ENCODE peak calls at places on chromosomes 3 and 15, in eight cellular contexts. M is hepatocyte, G is Karpas-422, J is cardiac muscle cell, H is stomach, A is right cardiac atrium, D is gastrocnemius medialis, B is tibial artery. Z is an unnamed sample. For H3K4me1, the result is how much of the 10 kb centered on the place peaks cover.

GRCh38 chr3:127489357-127489756 is 101.2 kb downstream of the TPRA1 start:
- DNase-seq in A (no peak), B (no peak), J (no peak), M (no peak), D (no peak), H (no peak), G (no peak), Z (no peak)

GRCh38 chr15:64749167-64749566 is 26.2 kb downstream of the RBPMS2 start:
- DNase-seq in J (no peak), H (no peak), D (peak), A (peak), G (no peak), M (peak), B (peak), Z (no peak)

GRCh38 chr15:100189849-100190248 is 151.9 kb downstream of the ADAMTS17 start:
- DNase-seq in J (no peak), D (no peak), M (peak), H (no peak), A (no peak), G (no peak), B (no peak), Z (no peak)

GRCh38 chr3:46361408-46362283 is 7.7 kb downstream of the CCR2 start:
- DNase-seq in M (peak), B (no peak), J (no peak), H (no peak), A (peak), G (no peak), D (no peak), Z (no peak)

GRCh38 chr3:196686436-196686835 is 25.6 kb downstream of the CEP19 start:
- DNase-seq in A (no peak), J (no peak), D (no peak), H (no peak), B (no peak), M (no peak), G (no peak), Z (no peak)

GRCh38 chr3:157465741-157466140 is 29.1 kb downstream of the PTX3 start:
- DNase-seq in A (no peak), J (no peak), H (no peak), D (no peak), B (no peak), M (no peak), G (no peak), Z (no peak)

GRCh38 chr3:69231929-69232437 is 109.6 kb upstream of the LMOD3 start:
- DNase-seq in D (no peak), G (no peak), J (peak), A (no peak), B (no peak), H (peak), M (peak), Z (no peak)

GRCh38 chr15:60582370-60583036 is 103.6 kb upstream of the ICE2 start:
- DNase-seq in G (no peak), A (no peak), J (no peak), H (no peak), B (no peak), D (no peak), M (no peak), Z (no peak)

GRCh38 chr3:5057857-5058324 is 64.2 kb upstream of the ARL8B start:
- DNase-seq in D (peak), J (peak), G (peak), H (peak), B (peak), M (peak), A (peak), Z (peak)

GRCh38 chr15:65245096-65245849 is 34.0 kb upstream of the CILP start:
- DNase-seq in M (peak), H (no peak), J (peak), A (peak), D (no peak), G (no peak), B (no peak), Z (no peak)

GRCh38 chr15:30940359-30940758 is 36.6 kb downstream of the FAN1 start:
- DNase-seq in G (no peak), A (no peak), H (peak), B (no peak), D (no peak), M (no peak), J (no peak), Z (no peak)

GRCh38 chr3:138875096-138875753 is 40.5 kb upstream of the PIK3CB start:
- DNase-seq in G (no peak), H (no peak), J (no peak), B (no peak), A (no peak), M (no peak), D (no peak), Z (no peak)

GRCh38 chr3:34016925-34017592 is 218.6 kb downstream of the PDCD6IP start:
- DNase-seq in H (no peak), A (no peak), B (no peak), D (no peak), J (no peak), M (no peak), G (peak), Z (no peak)

GRCh38 chr3:179464296-179465092 is 13.2 kb upstream of the GNB4 start:
- DNase-seq in A (peak), D (no peak), H (no peak), G (no peak), J (no peak), B (no peak), M (no peak), Z (no peak)

GRCh38 chr3:149810846-149811245 is 2.2 kb upstream of the RNF13 start:
- DNase-seq in J (no peak), M (no peak), D (no peak), G (no peak), H (no peak), A (no peak), B (no peak), Z (no peak)

GRCh38 chr3:113623324-113623723 is 73.1 kb downstream of the USF3 start:
- DNase-seq in A (no peak), M (peak), G (no peak), J (no peak), D (no peak), H (no peak), B (no peak), Z (no peak)

GRCh38 chr15:88543065-88543776 is 3.3 kb downstream of the DET1 start:
- DNase-seq in A (no peak), J (no peak), B (no peak), H (no peak), G (no peak), D (no peak), M (peak), Z (no peak)

DNA sequence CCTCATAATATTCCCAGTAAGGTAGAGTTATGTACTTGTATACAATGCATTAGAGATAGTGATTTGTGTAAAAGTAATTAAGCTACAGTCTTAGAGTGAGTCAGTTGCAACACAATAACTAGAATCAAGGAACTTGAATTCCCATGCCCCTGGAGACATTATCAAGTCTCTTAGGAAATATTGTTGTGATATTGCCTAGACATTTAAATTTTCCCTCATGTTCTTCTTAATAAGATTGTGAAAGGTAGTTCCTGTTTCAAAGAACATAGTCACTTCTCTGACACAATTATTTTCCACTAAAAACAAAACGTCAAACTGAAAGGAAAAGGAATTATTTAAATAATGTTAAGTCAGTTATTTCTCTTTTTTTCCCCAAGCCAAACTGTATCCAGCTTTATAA is 12.9 kb upstream of the ATP1B3 start:
- DNase-seq in G (no peak), M (no peak), B (no peak), A (no peak), H (no peak), D (no peak), J (no peak), Z (no peak)
- H3K4me1 ChIP-seq in G (under half), M (under half), B (under half), A (under half), H (under half), D (under half), J (under half), Z (under half)

DNA sequence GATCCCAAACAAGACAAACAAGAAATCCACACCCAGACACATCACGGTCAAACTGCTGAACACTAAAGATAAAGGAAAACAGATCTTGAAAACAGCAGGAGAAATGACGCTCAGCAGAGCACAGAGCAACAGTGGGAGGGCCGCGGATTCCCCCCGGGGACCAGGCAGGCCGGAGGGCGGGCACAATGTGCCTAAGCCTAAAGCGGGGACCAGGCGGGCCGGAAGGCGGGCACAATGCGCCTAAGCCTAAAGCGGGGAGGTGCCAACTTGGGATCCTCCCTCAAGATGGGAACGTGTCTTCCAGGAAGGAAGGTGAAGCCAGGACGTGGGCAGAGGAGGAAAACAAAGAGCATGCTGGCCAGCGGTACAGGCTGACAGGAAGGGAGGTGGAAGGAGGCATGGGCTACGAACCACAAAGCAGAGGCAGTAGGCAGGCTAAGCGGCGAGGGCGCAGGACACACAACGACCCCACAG is 31.1 kb downstream of the CYFIP1 start:
- DNase-seq in B (peak), H (no peak), M (peak), D (no peak), J (peak), A (peak), G (no peak), Z (peak)
- H3K4me3 ChIP-seq in B (peak), H (no peak), M (no peak), D (no peak), J (no peak), A (no peak), G (no peak), Z (no peak)

GRCh38 chr3:152317184-152317583 is 48.5 kb downstream of the MBNL1 start:
- DNase-seq in G (no peak), M (no peak), H (no peak), A (no peak), D (no peak), B (no peak), J (no peak), Z (no peak)

GRCh38 chr3:152316318-152316717 is 47.6 kb downstream of the MBNL1 start:
- DNase-seq in D (no peak), A (no peak), H (no peak), J (no peak), B (no peak), M (no peak), G (no peak), Z (no peak)

GRCh38 chr3:152319256-152319655 is 50.5 kb downstream of the MBNL1 start:
- DNase-seq in M (no peak), G (no peak), H (no peak), A (no peak), J (no peak), B (no peak), D (no peak), Z (peak)

GRCh38 chr3:152318512-152318911 is 49.8 kb downstream of the MBNL1 start:
- DNase-seq in J (no peak), H (no peak), M (no peak), B (no peak), A (no peak), G (no peak), D (no peak), Z (peak)

DNA sequence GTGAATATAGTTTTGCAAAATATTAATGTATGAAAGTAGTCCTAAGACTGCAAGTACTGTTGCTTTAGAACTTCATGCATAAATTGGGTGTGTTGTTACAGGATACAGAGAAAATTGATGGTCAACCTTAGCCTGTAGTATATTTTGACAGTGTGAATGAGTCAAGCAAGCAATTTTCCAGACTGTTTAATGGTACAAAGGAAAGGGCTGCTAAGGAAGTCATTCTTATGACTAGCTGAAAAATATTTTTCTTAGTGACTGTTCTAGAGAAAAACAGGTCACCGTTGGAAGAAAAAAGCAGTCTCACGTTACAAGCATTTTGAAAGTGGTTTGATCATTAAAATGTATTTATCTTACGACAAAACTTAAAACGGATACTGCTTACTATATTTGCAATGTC is 49.2 kb downstream of the MBNL1 start:
- DNase-seq in G (no peak), M (no peak), J (no peak), A (no peak), B (no peak), H (no peak), D (no peak), Z (peak)
- H3K4me1 ChIP-seq in G (half or more), M (under half), J (under half), A (under half), B (half or more), H (under half), D (half or more), Z (half or more)

DNA sequence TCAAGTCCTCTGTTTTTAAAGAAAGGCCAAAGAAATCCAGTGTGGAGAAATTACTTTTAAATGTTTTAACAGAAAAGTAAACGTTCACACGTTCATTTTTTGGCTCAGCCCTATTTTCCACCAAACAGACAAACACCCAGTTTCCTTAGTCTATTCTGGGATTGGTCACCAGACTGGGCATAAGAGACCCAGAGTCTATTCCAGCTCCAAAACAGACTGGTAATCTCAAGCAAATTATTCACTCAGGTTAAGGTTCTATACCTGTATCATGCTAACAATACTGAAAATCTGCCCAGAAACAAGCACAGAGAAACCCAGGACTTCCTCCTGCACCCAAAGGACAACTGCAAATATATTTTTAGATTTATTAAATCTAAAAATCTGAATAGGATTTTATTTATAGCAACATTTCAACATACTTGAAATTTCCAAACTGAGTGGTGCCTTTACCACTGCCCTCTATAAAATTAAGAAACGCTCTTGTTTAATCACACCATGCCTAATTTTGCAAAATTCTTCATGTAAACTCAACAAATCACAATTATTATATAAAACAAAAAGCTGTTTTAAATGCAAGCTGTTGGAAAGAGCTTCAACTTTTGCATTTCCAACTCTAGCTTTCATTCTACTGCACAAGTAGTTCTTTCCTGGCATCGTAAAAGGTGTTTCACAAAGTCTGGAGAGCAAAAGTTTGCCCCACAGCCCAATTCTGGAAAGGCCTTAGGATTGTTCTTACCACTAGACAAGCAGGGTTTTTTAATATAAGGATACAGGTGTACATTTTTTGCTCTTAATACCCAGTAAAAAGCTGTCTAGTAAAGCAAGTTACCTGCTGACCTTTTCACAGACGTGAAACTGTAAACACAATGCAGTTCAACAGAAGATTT is 18.7 kb downstream of the ZNF148 start:
- DNase-seq in B (no peak), D (no peak), M (no peak), J (no peak), H (no peak), A (no peak), G (peak), Z (no peak)
- H3K4me3 ChIP-seq in B (peak), D (peak), M (no peak), J (peak), H (peak), A (peak), G (peak), Z (peak)

GRCh38 chr3:72344256-72345046 is 503.8 kb downstream of the SHQ1 start:
- DNase-seq in M (no peak), D (no peak), G (no peak), H (no peak), A (no peak), B (peak), J (no peak), Z (no peak)
- H3K4me1 ChIP-seq in M (under half), D (under half), G (under half), H (under half), A (under half), B (under half), J (under half), Z (under half)

GRCh38 chr15:90420488-90420850 is 32.4 kb downstream of the IQGAP1 start:
- DNase-seq in M (no peak), D (no peak), B (no peak), J (no peak), G (no peak), H (no peak), A (no peak), Z (no peak)
- H3K4me3 ChIP-seq in M (no peak), D (no peak), B (peak), J (no peak), G (no peak), H (no peak), A (no peak), Z (no peak)

DNA sequence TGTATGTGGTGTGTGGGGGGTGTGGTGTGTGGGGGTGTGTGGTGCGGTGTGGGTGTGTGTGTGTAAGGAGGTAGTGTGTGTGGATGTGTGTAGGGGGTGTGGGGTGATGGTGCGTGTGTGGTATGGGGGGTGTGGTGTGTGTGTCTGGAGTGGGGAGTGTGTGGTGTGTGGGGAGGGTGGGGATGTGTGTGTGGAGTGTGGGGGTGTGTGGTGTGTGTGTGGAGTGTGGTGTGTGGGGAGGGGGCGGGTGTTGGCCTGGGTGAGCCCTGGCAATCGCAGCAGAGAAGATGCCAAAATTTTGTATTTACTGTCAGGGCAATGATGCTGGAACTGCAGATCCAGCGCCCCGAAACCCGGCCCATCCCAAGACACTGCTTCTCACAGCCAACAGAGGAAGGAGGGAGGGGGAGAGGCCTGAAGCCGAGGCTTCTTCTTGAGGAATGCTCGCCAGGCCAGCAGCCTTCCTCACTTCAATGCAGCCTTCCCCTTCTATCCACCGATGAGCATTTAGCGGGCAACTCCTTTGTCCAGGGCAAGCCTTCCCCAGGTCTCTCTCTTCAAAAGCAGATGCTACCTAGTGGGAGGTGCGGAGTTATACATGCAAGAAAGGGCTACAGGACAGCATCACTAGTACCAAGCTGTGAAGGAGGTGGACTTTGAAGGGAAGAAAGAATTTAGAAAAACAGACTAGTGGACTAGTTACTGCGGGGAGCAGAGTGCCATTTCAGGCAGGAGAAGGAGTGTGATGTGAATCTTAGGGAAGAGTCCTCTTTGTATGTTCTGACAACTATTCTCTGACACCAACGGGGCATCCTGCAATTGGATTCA is 12.0 kb upstream of the SRP14 start:
- DNase-seq in G (no peak), H (no peak), M (no peak), J (no peak), A (peak), D (no peak), B (peak), Z (peak)
- H3K4me1 ChIP-seq in G (under half), H (under half), M (under half), J (under half), A (under half), D (under half), B (under half), Z (under half)